ENCODE peak calls at places on chromosomes 16 and 17, in five cellular contexts. U, K, C, H and B are unnamed samples.
A peak's percentile ranks its signal among the peaks of the same experiment; 100 is the strongest.

GRCh38 chr17:71327376-71328059 is 793.3 kb upstream of the SOX9 start:
- DNase-seq in U (no peak), K (no peak), C (no peak), H (peak; percentile 58), B (no peak)

GRCh38 chr16:23957287-23957686 is 121.5 kb downstream of the PRKCB start:
- DNase-seq in U (no peak), K (no peak), C (no peak), H (no peak), B (no peak)

GRCh38 chr16:4411684-4412083 is 4.7 kb downstream of the CORO7 start:
- DNase-seq in U (no peak), K (no peak), C (peak; percentile 37), H (no peak), B (no peak)

GRCh38 chr17:68089881-68090280 is 54.3 kb downstream of the KPNA2 start:
- DNase-seq in U (peak; percentile 34), K (peak; percentile 87), C (no peak), H (peak; percentile 46), B (no peak)

GRCh38 chr16:51327001-51327400 is 175.9 kb upstream of the SALL1 start:
- DNase-seq in U (no peak), K (no peak), C (no peak), H (peak; percentile 43), B (no peak)

GRCh38 chr16:29809031-29809747 is 2.8 kb upstream of the PRRT2 start:
- DNase-seq in U (no peak), K (no peak), C (peak; percentile 62), H (no peak), B (no peak)

GRCh38 chr17:76826290-76827138 is 41.7 kb upstream of the MGAT5B start:
- DNase-seq in U (no peak), K (peak; percentile 52), C (no peak), H (no peak), B (no peak)

GRCh38 chr16:87132361-87133014 is 184.7 kb downstream of the C16orf95 start:
- DNase-seq in U (no peak), K (no peak), C (no peak), H (peak; percentile 64), B (peak; percentile 33)

GRCh38 chr16:69328854-69329316 is 1.5 kb downstream of the PDF start:
- DNase-seq in U (peak; percentile 17), K (no peak), C (peak; percentile 36), H (peak; percentile 13), B (no peak)

GRCh38 chr17:10716218-10716617 is 13.6 kb downstream of the TMEM220 start:
- DNase-seq in U (no peak), K (no peak), C (no peak), H (no peak), B (no peak)

GRCh38 chr17:44787271-44787940 is 28.6 kb downstream of the ADAM11 start:
- DNase-seq in U (no peak), K (no peak), C (no peak), H (no peak), B (no peak)

GRCh38 chr17:6668727-6669425 is 17.3 kb downstream of the C17orf100 start:
- DNase-seq in U (no peak), K (no peak), C (no peak), H (no peak), B (no peak)

GRCh38 chr17:77318021-77318420 is 177.3 kb downstream of the SEC14L1 start:
- DNase-seq in U (no peak), K (no peak), C (no peak), H (no peak), B (no peak)

GRCh38 chr17:43758497-43759174 is at the start of gene SOST:
- DNase-seq in U (no peak), K (peak; percentile 50), C (peak; percentile 12), H (no peak), B (no peak)

GRCh38 chr16:67482260-67482924 is 955 bp downstream of the AGRP start:
- DNase-seq in U (no peak), K (no peak), C (peak; percentile 39), H (no peak), B (no peak)

GRCh38 chr16:29927523-29927905 is 1.5 kb upstream of the KCTD13 start:
- DNase-seq in U (no peak), K (no peak), C (no peak), H (no peak), B (no peak)

GRCh38 chr16:3754304-3754703 is 37.0 kb upstream of the TRAP1 start:
- DNase-seq in U (no peak), K (no peak), C (no peak), H (peak; percentile 36), B (no peak)

GRCh38 chr16:30761427-30761927 is 385 bp downstream of the CFAP119 start:
- DNase-seq in U (no peak), K (peak; percentile 83), C (no peak), H (no peak), B (peak; percentile 75)

GRCh38 chr16:81542609-81543570 is 98.3 kb downstream of the CMIP start:
- DNase-seq in U (no peak), K (peak; percentile 91), C (no peak), H (no peak), B (no peak)

DNA sequence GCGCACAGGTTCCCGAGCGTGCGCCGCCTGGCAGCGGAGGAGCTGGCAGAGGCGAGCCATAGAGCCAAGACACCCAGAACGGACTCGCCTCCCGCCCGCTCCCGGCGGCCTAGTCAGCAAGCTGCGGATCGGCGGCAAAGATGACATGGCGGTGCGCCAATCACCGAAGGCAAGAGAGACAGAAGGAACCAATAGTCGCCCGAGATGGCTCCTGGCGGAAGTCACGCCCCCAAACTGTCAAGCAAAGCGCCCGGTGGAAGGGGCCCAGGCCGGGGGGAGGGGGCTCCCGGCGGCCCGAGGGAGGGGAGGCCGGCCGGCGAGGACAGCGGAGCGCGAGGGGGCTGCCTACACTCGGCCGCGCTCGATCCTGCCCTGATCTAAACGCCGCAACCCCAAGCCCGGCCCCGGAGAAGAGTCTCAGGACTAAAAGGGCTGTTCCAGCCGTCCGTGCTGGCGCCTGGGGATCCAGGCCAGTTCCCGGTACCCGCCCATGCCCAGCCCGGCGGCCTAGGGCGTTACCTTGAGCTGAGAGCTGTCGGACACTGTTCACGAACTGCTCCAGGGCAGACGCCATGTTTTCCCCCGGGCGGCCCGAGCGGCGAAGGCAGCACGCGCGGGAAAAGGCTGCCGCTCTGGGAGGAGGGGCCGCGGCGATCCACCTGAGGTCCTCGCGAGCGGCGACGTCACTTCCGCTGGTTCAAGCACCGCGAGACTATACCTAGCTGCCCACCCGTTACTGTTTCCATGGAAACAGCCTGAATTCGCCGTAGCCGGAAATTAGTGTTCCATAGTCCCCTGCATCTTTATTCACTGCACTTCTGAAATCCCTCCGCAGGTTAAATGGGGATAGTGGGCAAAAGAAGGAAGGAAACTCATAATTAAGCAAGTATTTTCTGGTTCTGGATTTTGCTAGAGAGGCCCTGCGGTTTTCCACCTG is at the start of gene COPS3:
- DNase-seq in U (peak; percentile 98), K (peak; percentile 99), C (peak; percentile 98), H (peak; percentile 99), B (peak; percentile 97)
- H3K4me3 ChIP-seq in U (peak within 1 kb of the TSS; percentile 92), K (peak within 1 kb of the TSS; percentile 83), C (peak within 1 kb of the TSS; percentile 91), H (peak within 1 kb of the TSS; percentile 90), B (peak within 1 kb of the TSS; percentile 88)

GRCh38 chr16:10942352-10943297 is at the start of gene DEXI:
- DNase-seq in U (peak; percentile 95), K (peak; percentile 92), C (peak; percentile 98), H (peak; percentile 88), B (peak; percentile 93)
- TF ChIP-seq CTCF in U (peak; percentile 19), K (no peak), C (peak; percentile 36), H (no peak), B (no peak)

DNA sequence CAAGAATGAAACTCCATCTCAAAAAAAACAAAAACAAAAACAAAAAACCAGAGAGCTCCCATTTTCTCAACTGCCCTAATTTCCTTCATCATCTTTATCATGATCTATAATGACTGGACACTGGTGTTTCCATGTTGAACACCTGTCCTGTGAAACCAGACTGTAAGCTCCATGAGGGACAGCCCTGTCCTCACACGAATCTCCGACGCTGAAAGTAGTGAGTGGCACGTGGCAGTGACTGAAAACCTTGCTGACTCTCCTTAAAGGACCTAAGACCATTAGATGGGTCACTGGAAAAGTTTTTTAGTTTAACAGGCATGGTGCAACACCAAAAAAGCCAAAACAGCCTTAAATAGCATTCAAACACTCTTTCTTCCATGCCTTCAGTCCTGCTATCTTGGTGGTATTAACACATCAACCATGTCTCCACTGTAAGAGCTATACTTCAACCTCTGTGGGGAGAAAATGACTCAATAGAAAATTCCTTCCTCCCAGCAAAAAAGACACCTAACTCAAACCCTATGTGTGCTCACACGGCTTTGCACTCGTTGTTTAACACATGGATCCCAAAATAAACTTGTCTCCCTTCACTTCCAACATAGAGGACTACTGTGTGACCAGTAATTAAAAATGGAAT is 8.3 kb downstream of the AXIN2 start:
- DNase-seq in U (no peak), K (no peak), C (peak; percentile 13), H (peak; percentile 69), B (no peak)
- H3K4me3 ChIP-seq in U (no peak overlapping the region), K (no peak overlapping the region), C (no peak overlapping the region), H (no peak overlapping the region), B (no peak overlapping the region)

GRCh38 chr17:34009946-34010345 is 245.1 kb upstream of the CCL2 start:
- DNase-seq in U (no peak), K (no peak), C (no peak), H (no peak), B (no peak)
- TF ChIP-seq CTCF in U (no peak), K (no peak), C (no peak), H (no peak), B (no peak)

DNA sequence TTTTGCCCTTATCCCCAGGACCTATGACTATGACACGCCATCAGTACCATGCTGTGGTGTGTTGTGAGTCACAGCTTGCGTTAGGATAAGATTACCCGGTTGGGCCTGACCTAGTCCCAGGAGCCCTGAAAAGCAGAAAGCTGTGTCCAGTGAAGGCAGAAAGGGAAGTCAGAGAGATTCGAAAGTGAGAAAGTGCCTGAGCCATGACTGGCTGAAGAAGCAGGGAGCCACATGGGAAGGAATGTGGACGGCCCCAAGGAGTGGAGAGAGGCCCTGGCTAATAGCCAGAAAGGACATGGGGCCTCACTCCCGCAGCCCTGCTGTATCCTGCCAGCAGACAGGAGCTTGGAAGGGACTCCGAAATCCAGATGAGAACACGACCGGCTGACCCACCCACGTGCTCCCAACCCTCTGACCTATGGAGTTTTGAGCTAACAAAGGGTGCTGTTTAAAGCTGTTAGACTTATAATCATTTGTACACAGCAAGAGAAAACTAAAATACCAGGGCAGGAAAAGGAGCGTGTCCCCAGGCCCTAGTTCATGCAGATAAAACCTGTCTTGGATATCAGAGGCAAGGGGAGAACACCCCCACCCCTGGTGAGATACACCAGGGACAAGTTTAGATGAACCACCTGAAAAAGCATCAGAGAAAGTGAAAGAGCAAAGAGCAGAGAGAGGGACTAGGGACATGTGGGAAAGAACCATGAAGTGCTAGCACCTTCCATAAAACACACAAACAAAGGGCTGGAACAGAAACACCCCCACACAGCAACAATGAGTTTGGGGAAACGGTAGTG is 115.3 kb downstream of the SLC39A11 start:
- DNase-seq in U (peak; percentile 46), K (peak; percentile 89), C (peak; percentile 29), H (peak; percentile 94), B (no peak)
- H3K4me3 ChIP-seq in U (no peak overlapping the region), K (peak overlapping the region; percentile 17), C (no peak overlapping the region), H (peak overlapping the region; percentile 22), B (no peak overlapping the region)

DNA sequence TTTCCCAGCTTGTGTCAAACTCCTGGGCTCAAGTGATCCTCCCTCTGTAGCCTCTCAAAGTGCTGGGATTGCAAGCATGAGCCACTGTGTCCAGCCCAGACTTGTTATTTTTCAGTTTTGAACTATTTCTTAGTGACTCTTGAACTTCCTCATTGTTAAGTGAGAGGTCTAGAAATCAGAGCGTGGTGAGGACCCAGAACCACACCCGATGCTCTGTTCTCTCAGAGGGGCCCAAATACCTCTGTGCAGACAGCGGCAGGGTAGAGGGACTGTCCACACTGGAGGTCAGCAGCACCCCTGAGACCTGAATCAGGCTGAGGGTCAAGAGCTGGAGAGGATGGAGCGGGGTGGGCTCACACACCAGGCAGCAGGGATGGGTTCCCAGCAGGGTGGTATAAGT is 47.7 kb upstream of the MEAK7 start:
- DNase-seq in U (no peak), K (no peak), C (peak; percentile 16), H (no peak), B (no peak)
- TF ChIP-seq CTCF in U (no peak), K (no peak), C (no peak), H (no peak), B (no peak)

GRCh38 chr17:39607057-39607850 is 466 bp downstream of the NEUROD2 start:
- DNase-seq in U (no peak), K (no peak), C (no peak), H (no peak), B (no peak)
- H3K4me3 ChIP-seq in U (no peak overlapping the region), K (no peak overlapping the region), C (no peak overlapping the region), H (no peak overlapping the region), B (no peak overlapping the region)